ENCODE peak calls at places on chromosomes 12 and 14, in eight cellular contexts. One of them, this sample, is unnamed.

GRCh38 chr12:102169922-102170698 is 27.5 kb downstream of the PMCH start:
- DNase-seq in GM23248: peak
- DNase-seq in kidney: no peak
- DNase-seq in HCT116: peak
- DNase-seq in SK-N-SH: peak
- DNase-seq in astrocyte: no peak
- DNase-seq in neural progenitor cell: peak
- DNase-seq in DND-41: no peak
- DNase-seq in this sample: no peak

GRCh38 chr12:7716391-7716790 is 5.2 kb downstream of the DPPA3 start:
- DNase-seq in GM23248: peak
- DNase-seq in kidney: no peak
- DNase-seq in HCT116: peak
- DNase-seq in SK-N-SH: no peak
- DNase-seq in astrocyte: no peak
- DNase-seq in neural progenitor cell: peak
- DNase-seq in DND-41: no peak
- DNase-seq in this sample: no peak

GRCh38 chr14:76761198-76761848 is at the start of gene VASH1:
- DNase-seq in GM23248: peak
- DNase-seq in kidney: peak
- DNase-seq in HCT116: peak
- DNase-seq in SK-N-SH: peak
- DNase-seq in astrocyte: peak
- DNase-seq in neural progenitor cell: peak
- DNase-seq in DND-41: no peak
- DNase-seq in this sample: peak

GRCh38 chr12:104686196-104686595 is 229.4 kb downstream of the CHST11 start:
- DNase-seq in GM23248: peak
- DNase-seq in kidney: no peak
- DNase-seq in HCT116: no peak
- DNase-seq in SK-N-SH: no peak
- DNase-seq in astrocyte: peak
- DNase-seq in neural progenitor cell: no peak
- DNase-seq in DND-41: peak
- DNase-seq in this sample: no peak

GRCh38 chr12:66877886-66878285 is 199.0 kb upstream of the GRIP1 start:
- DNase-seq in GM23248: no peak
- DNase-seq in kidney: no peak
- DNase-seq in HCT116: no peak
- DNase-seq in SK-N-SH: no peak
- DNase-seq in astrocyte: no peak
- DNase-seq in neural progenitor cell: no peak
- DNase-seq in DND-41: no peak
- DNase-seq in this sample: no peak

GRCh38 chr12:47824629-47825028 is 4.9 kb upstream of the HDAC7 start:
- DNase-seq in GM23248: no peak
- DNase-seq in kidney: no peak
- DNase-seq in HCT116: no peak
- DNase-seq in SK-N-SH: no peak
- DNase-seq in astrocyte: no peak
- DNase-seq in neural progenitor cell: no peak
- DNase-seq in DND-41: no peak
- DNase-seq in this sample: no peak

GRCh38 chr12:50041962-50042361 is 15.4 kb upstream of the ASIC1 start:
- DNase-seq in GM23248: no peak
- DNase-seq in kidney: no peak
- DNase-seq in HCT116: no peak
- DNase-seq in SK-N-SH: no peak
- DNase-seq in astrocyte: no peak
- DNase-seq in neural progenitor cell: no peak
- DNase-seq in DND-41: no peak
- DNase-seq in this sample: no peak

GRCh38 chr12:114241973-114242434 is 163.9 kb downstream of the TBX5 start:
- DNase-seq in GM23248: peak
- DNase-seq in kidney: no peak
- DNase-seq in HCT116: peak
- DNase-seq in SK-N-SH: no peak
- DNase-seq in astrocyte: no peak
- DNase-seq in neural progenitor cell: no peak
- DNase-seq in DND-41: no peak
- DNase-seq in this sample: no peak

GRCh38 chr12:57983150-57983857 is 41.9 kb downstream of the ATP23 start:
- DNase-seq in GM23248: peak
- DNase-seq in kidney: no peak
- DNase-seq in HCT116: peak
- DNase-seq in SK-N-SH: peak
- DNase-seq in astrocyte: peak
- DNase-seq in neural progenitor cell: peak
- DNase-seq in DND-41: peak
- DNase-seq in this sample: peak

GRCh38 chr12:26018926-26019325 is 60.4 kb downstream of the RASSF8 start:
- DNase-seq in GM23248: peak
- DNase-seq in kidney: no peak
- DNase-seq in HCT116: no peak
- DNase-seq in SK-N-SH: no peak
- DNase-seq in astrocyte: no peak
- DNase-seq in neural progenitor cell: no peak
- DNase-seq in DND-41: no peak
- DNase-seq in this sample: no peak

GRCh38 chr14:36584167-36584811 is 1.9 kb upstream of the NKX2-8 start:
- DNase-seq in GM23248: no peak
- DNase-seq in kidney: no peak
- DNase-seq in HCT116: no peak
- DNase-seq in SK-N-SH: peak
- DNase-seq in astrocyte: no peak
- DNase-seq in neural progenitor cell: no peak
- DNase-seq in DND-41: no peak
- DNase-seq in this sample: no peak

GRCh38 chr14:105223260-105223659 is 25.1 kb upstream of the BTBD6 start:
- DNase-seq in GM23248: no peak
- DNase-seq in kidney: no peak
- DNase-seq in HCT116: no peak
- DNase-seq in SK-N-SH: no peak
- DNase-seq in astrocyte: peak
- DNase-seq in neural progenitor cell: no peak
- DNase-seq in DND-41: no peak
- DNase-seq in this sample: no peak

GRCh38 chr14:87992349-87992719 is 648 bp downstream of the GALC start:
- DNase-seq in GM23248: peak
- DNase-seq in kidney: no peak
- DNase-seq in HCT116: no peak
- DNase-seq in SK-N-SH: no peak
- DNase-seq in astrocyte: no peak
- DNase-seq in neural progenitor cell: peak
- DNase-seq in DND-41: no peak
- DNase-seq in this sample: peak

GRCh38 chr14:97924922-97925613 is 1127.9 kb downstream of the VRK1 start:
- DNase-seq in GM23248: no peak
- DNase-seq in kidney: no peak
- DNase-seq in HCT116: no peak
- DNase-seq in SK-N-SH: no peak
- DNase-seq in astrocyte: no peak
- DNase-seq in neural progenitor cell: no peak
- DNase-seq in DND-41: no peak
- DNase-seq in this sample: no peak

GRCh38 chr12:88258396-88258795 is 116.3 kb downstream of the TMTC3 start:
- DNase-seq in GM23248: peak
- DNase-seq in kidney: no peak
- DNase-seq in HCT116: no peak
- DNase-seq in SK-N-SH: no peak
- DNase-seq in astrocyte: no peak
- DNase-seq in neural progenitor cell: no peak
- DNase-seq in DND-41: no peak
- DNase-seq in this sample: no peak

GRCh38 chr12:117240356-117240755 is 50.1 kb upstream of the FBXO21 start:
- DNase-seq in GM23248: no peak
- DNase-seq in kidney: no peak
- DNase-seq in HCT116: no peak
- DNase-seq in SK-N-SH: no peak
- DNase-seq in astrocyte: no peak
- DNase-seq in neural progenitor cell: no peak
- DNase-seq in DND-41: no peak
- DNase-seq in this sample: no peak

GRCh38 chr12:56628671-56629458 is 1.3 kb downstream of the BAZ2A start:
- DNase-seq in GM23248: peak
- DNase-seq in kidney: peak
- DNase-seq in HCT116: no peak
- DNase-seq in SK-N-SH: peak
- DNase-seq in astrocyte: peak
- DNase-seq in neural progenitor cell: peak
- DNase-seq in DND-41: peak
- DNase-seq in this sample: peak

GRCh38 chr12:52566847-52567291 is 6.8 kb downstream of the KRT74 start:
- DNase-seq in GM23248: no peak
- DNase-seq in kidney: no peak
- DNase-seq in HCT116: no peak
- DNase-seq in SK-N-SH: no peak
- DNase-seq in astrocyte: no peak
- DNase-seq in neural progenitor cell: no peak
- DNase-seq in DND-41: no peak
- DNase-seq in this sample: no peak

GRCh38 chr12:76247026-76247688 is 101.1 kb downstream of the BBS10 start:
- DNase-seq in GM23248: peak
- DNase-seq in kidney: no peak
- DNase-seq in HCT116: no peak
- DNase-seq in SK-N-SH: no peak
- DNase-seq in astrocyte: no peak
- DNase-seq in neural progenitor cell: no peak
- DNase-seq in DND-41: no peak
- DNase-seq in this sample: no peak

GRCh38 chr12:57755454-57756372 is 810 bp downstream of the MARCHF9 start:
- DNase-seq in GM23248: peak
- DNase-seq in kidney: peak
- DNase-seq in HCT116: no peak
- DNase-seq in SK-N-SH: peak
- DNase-seq in astrocyte: no peak
- DNase-seq in neural progenitor cell: peak
- DNase-seq in DND-41: peak
- DNase-seq in this sample: peak

GRCh38 chr12:121060149-121061001 is 21.3 kb upstream of the OASL start:
- DNase-seq in GM23248: peak
- DNase-seq in kidney: no peak
- DNase-seq in HCT116: peak
- DNase-seq in SK-N-SH: peak
- DNase-seq in astrocyte: no peak
- DNase-seq in neural progenitor cell: peak
- DNase-seq in DND-41: peak
- DNase-seq in this sample: peak

GRCh38 chr12:121805800-121806555 is 2.2 kb downstream of the SETD1B start:
- DNase-seq in GM23248: peak
- DNase-seq in kidney: peak
- DNase-seq in HCT116: no peak
- DNase-seq in SK-N-SH: no peak
- DNase-seq in astrocyte: no peak
- DNase-seq in neural progenitor cell: no peak
- DNase-seq in DND-41: peak
- DNase-seq in this sample: peak

GRCh38 chr12:131963381-131963780 is 13.6 kb downstream of the EP400 start:
- DNase-seq in GM23248: no peak
- DNase-seq in kidney: no peak
- DNase-seq in HCT116: no peak
- DNase-seq in SK-N-SH: no peak
- DNase-seq in astrocyte: no peak
- DNase-seq in neural progenitor cell: no peak
- DNase-seq in DND-41: no peak
- DNase-seq in this sample: no peak

GRCh38 chr12:110641512-110641911 is 27.6 kb downstream of the TCTN1 start:
- DNase-seq in GM23248: no peak
- DNase-seq in kidney: no peak
- DNase-seq in HCT116: no peak
- DNase-seq in SK-N-SH: no peak
- DNase-seq in astrocyte: peak
- DNase-seq in neural progenitor cell: peak
- DNase-seq in DND-41: no peak
- DNase-seq in this sample: no peak

GRCh38 chr14:105470812-105471771 is 3.5 kb upstream of the CRIP2 start:
- DNase-seq in GM23248: no peak
- DNase-seq in kidney: no peak
- DNase-seq in HCT116: no peak
- DNase-seq in SK-N-SH: peak
- DNase-seq in astrocyte: no peak
- DNase-seq in neural progenitor cell: peak
- DNase-seq in DND-41: no peak
- DNase-seq in this sample: no peak

DNA sequence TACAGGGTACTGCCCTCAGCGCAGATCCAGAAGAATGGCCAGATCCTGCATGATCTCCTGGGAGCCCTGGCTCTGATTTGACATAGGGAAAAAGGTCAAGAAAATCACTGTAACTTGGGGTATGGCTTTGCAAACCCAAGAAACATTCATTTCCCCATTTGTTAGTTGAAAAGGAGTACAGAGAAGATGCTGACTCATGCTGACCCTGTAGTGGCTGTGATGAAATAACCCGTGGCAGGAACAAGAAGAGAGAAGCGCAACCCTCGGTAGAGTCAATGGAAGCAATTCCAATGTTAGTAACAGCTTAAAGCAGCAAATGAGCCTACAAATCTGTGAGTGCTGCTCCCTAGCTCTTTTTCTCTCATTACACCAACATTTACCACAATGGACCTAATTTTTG is 281.6 kb upstream of the NPAS3 start:
- DNase-seq in GM23248: peak
- DNase-seq in kidney: peak
- DNase-seq in HCT116: no peak
- DNase-seq in SK-N-SH: no peak
- DNase-seq in astrocyte: peak
- DNase-seq in neural progenitor cell: no peak
- DNase-seq in DND-41: no peak
- DNase-seq in this sample: peak
- H3K9ac ChIP-seq in GM23248: no peak
- H3K9ac ChIP-seq in kidney: no peak
- H3K9ac ChIP-seq in HCT116: no peak
- H3K9ac ChIP-seq in SK-N-SH: no peak
- H3K9ac ChIP-seq in astrocyte: no peak
- H3K9ac ChIP-seq in neural progenitor cell: no peak
- H3K9ac ChIP-seq in DND-41: no peak
- H3K9ac ChIP-seq in this sample: no peak

GRCh38 chr14:24415421-24416253 is 13.8 kb downstream of the CBLN3 start:
- DNase-seq in GM23248: no peak
- DNase-seq in kidney: no peak
- DNase-seq in HCT116: no peak
- DNase-seq in SK-N-SH: no peak
- DNase-seq in astrocyte: no peak
- DNase-seq in neural progenitor cell: no peak
- DNase-seq in DND-41: no peak
- DNase-seq in this sample: no peak
- H3K9ac ChIP-seq in GM23248: no peak
- H3K9ac ChIP-seq in kidney: no peak
- H3K9ac ChIP-seq in HCT116: no peak
- H3K9ac ChIP-seq in SK-N-SH: no peak
- H3K9ac ChIP-seq in astrocyte: no peak
- H3K9ac ChIP-seq in neural progenitor cell: no peak
- H3K9ac ChIP-seq in DND-41: no peak
- H3K9ac ChIP-seq in this sample: no peak

GRCh38 chr14:22472466-22472865 is 116.6 kb downstream of the DAD1 start:
- DNase-seq in GM23248: no peak
- DNase-seq in kidney: no peak
- DNase-seq in HCT116: no peak
- DNase-seq in SK-N-SH: no peak
- DNase-seq in astrocyte: no peak
- DNase-seq in neural progenitor cell: no peak
- DNase-seq in DND-41: no peak
- DNase-seq in this sample: no peak
- H3K9ac ChIP-seq in GM23248: no peak
- H3K9ac ChIP-seq in kidney: no peak
- H3K9ac ChIP-seq in HCT116: no peak
- H3K9ac ChIP-seq in SK-N-SH: no peak
- H3K9ac ChIP-seq in astrocyte: no peak
- H3K9ac ChIP-seq in neural progenitor cell: no peak
- H3K9ac ChIP-seq in DND-41: no peak
- H3K9ac ChIP-seq in this sample: no peak

GRCh38 chr14:31582286-31582691 is 21.1 kb downstream of the NUBPL start:
- DNase-seq in GM23248: peak
- DNase-seq in kidney: no peak
- DNase-seq in HCT116: no peak
- DNase-seq in SK-N-SH: no peak
- DNase-seq in astrocyte: peak
- DNase-seq in neural progenitor cell: peak
- DNase-seq in DND-41: no peak
- DNase-seq in this sample: no peak
- H3K9ac ChIP-seq in GM23248: no peak
- H3K9ac ChIP-seq in kidney: no peak
- H3K9ac ChIP-seq in HCT116: no peak
- H3K9ac ChIP-seq in SK-N-SH: no peak
- H3K9ac ChIP-seq in astrocyte: no peak
- H3K9ac ChIP-seq in neural progenitor cell: no peak
- H3K9ac ChIP-seq in DND-41: no peak
- H3K9ac ChIP-seq in this sample: no peak